ENCODE peak calls at places on chromosomes 3 and 15, in five cellular contexts. Y is stimulated activated CD8-positive, alpha-beta memory T cell treated with anti-CD3 and anti-CD28 coated beads, Interleukin-7, amount 100 ng/mL, for 1 hour; S is CD8-positive, alpha-beta T cell; W is immature natural killer cell; A is NCI-H1048. E is an unnamed sample.

GRCh38 chr3:58691997-58692396 is 25.4 kb upstream of the FAM3D start:
- DNase-seq in Y (no peak), S (no peak), W (no peak), A (no peak), E (no peak)

GRCh38 chr3:143201870-143202269 is 82.3 kb downstream of the CHST2 start:
- DNase-seq in Y (no peak), S (no peak), W (no peak), A (no peak), E (no peak)

GRCh38 chr15:69476704-69477473 is 24.3 kb downstream of the RPLP1 start:
- DNase-seq in Y (no peak), S (no peak), W (no peak), A (no peak), E (peak; percentile 39)

GRCh38 chr3:193553606-193554005 is 1.1 kb downstream of the ATP13A4 start:
- DNase-seq in Y (no peak), S (no peak), W (no peak), A (peak; percentile 10), E (no peak)

GRCh38 chr3:112136959-112137693 is 4.1 kb upstream of the GCSAM start:
- DNase-seq in Y (no peak), S (peak; percentile 35), W (no peak), A (no peak), E (no peak)

GRCh38 chr3:18207232-18207631 is 217.9 kb downstream of the SATB1 start:
- DNase-seq in Y (no peak), S (no peak), W (no peak), A (no peak), E (no peak)

GRCh38 chr3:138197058-138197457 is 10.0 kb downstream of the ARMC8 start:
- DNase-seq in Y (no peak), S (no peak), W (peak; percentile 8), A (no peak), E (no peak)

GRCh38 chr3:125202197-125202596 is 10.4 kb downstream of the SLC12A8 start:
- DNase-seq in Y (no peak), S (no peak), W (peak; percentile 28), A (no peak), E (no peak)

GRCh38 chr15:23035964-23036566 is 3.3 kb downstream of the TUBGCP5 start:
- DNase-seq in Y (peak; percentile 10), S (peak; percentile 53), W (peak; percentile 35), A (peak; percentile 30), E (no peak)

E was measured in ascending aorta.